ENCODE peak calls at places on chromosomes 2 and 18, in six cellular contexts. One of them, this sample, is unnamed.

GRCh38 chr2:231467613-231468525 is 3.6 kb upstream of the NCL start:
- DNase-seq in D721Med: no peak
- DNase-seq in progenitor cell of endocrine pancreas: no peak
- DNase-seq in upper lobe of right lung: peak
- DNase-seq in upper lobe of left lung: no peak
- DNase-seq in fibroblast of lung: no peak
- DNase-seq in this sample: no peak

GRCh38 chr18:55144226-55144625 is 185.0 kb upstream of the CCDC68 start:
- DNase-seq in upper lobe of right lung: no peak
- DNase-seq in fibroblast of lung: peak
- DNase-seq in D721Med: no peak
- DNase-seq in upper lobe of left lung: no peak
- DNase-seq in progenitor cell of endocrine pancreas: no peak
- DNase-seq in this sample: no peak

GRCh38 chr18:56028514-56028913 is 440.5 kb upstream of the TCF4 start:
- DNase-seq in D721Med: no peak
- DNase-seq in upper lobe of left lung: no peak
- DNase-seq in fibroblast of lung: peak
- DNase-seq in progenitor cell of endocrine pancreas: no peak
- DNase-seq in upper lobe of right lung: no peak
- DNase-seq in this sample: no peak

GRCh38 chr2:232863996-232864395 is 6.1 kb upstream of the SNORC start:
- DNase-seq in progenitor cell of endocrine pancreas: no peak
- DNase-seq in D721Med: no peak
- DNase-seq in upper lobe of left lung: no peak
- DNase-seq in fibroblast of lung: no peak
- DNase-seq in upper lobe of right lung: no peak
- DNase-seq in this sample: no peak

GRCh38 chr2:96134421-96134820 is 3.9 kb downstream of the ASTL start:
- DNase-seq in D721Med: no peak
- DNase-seq in progenitor cell of endocrine pancreas: no peak
- DNase-seq in upper lobe of right lung: no peak
- DNase-seq in fibroblast of lung: no peak
- DNase-seq in upper lobe of left lung: no peak
- DNase-seq in this sample: no peak

GRCh38 chr2:238794050-238794449 is 53.8 kb upstream of the TWIST2 start:
- DNase-seq in fibroblast of lung: no peak
- DNase-seq in D721Med: no peak
- DNase-seq in upper lobe of left lung: no peak
- DNase-seq in progenitor cell of endocrine pancreas: no peak
- DNase-seq in upper lobe of right lung: no peak
- DNase-seq in this sample: no peak

GRCh38 chr2:198545411-198545810 is 741.0 kb downstream of the PLCL1 start:
- DNase-seq in upper lobe of right lung: no peak
- DNase-seq in D721Med: no peak
- DNase-seq in progenitor cell of endocrine pancreas: no peak
- DNase-seq in upper lobe of left lung: no peak
- DNase-seq in fibroblast of lung: peak
- DNase-seq in this sample: no peak

GRCh38 chr18:23503967-23504352 is 649 bp downstream of the RMC1 start:
- DNase-seq in upper lobe of right lung: no peak
- DNase-seq in fibroblast of lung: no peak
- DNase-seq in upper lobe of left lung: no peak
- DNase-seq in D721Med: no peak
- DNase-seq in progenitor cell of endocrine pancreas: no peak
- DNase-seq in this sample: no peak

GRCh38 chr2:99079226-99079625 is 62.3 kb upstream of the C2orf15 start:
- DNase-seq in progenitor cell of endocrine pancreas: no peak
- DNase-seq in upper lobe of right lung: no peak
- DNase-seq in fibroblast of lung: peak
- DNase-seq in upper lobe of left lung: no peak
- DNase-seq in D721Med: no peak
- DNase-seq in this sample: no peak

GRCh38 chr2:177289824-177290632 is 25.5 kb upstream of the NFE2L2 start:
- DNase-seq in D721Med: no peak
- DNase-seq in upper lobe of left lung: no peak
- DNase-seq in upper lobe of right lung: no peak
- DNase-seq in fibroblast of lung: no peak
- DNase-seq in progenitor cell of endocrine pancreas: no peak
- DNase-seq in this sample: no peak

GRCh38 chr2:225756198-225756597 is 356.7 kb downstream of the NYAP2 start:
- DNase-seq in D721Med: no peak
- DNase-seq in progenitor cell of endocrine pancreas: no peak
- DNase-seq in fibroblast of lung: peak
- DNase-seq in upper lobe of right lung: no peak
- DNase-seq in upper lobe of left lung: no peak
- DNase-seq in this sample: no peak

GRCh38 chr2:112121682-112122254 is 16.4 kb upstream of the FBLN7 start:
- DNase-seq in progenitor cell of endocrine pancreas: no peak
- DNase-seq in fibroblast of lung: peak
- DNase-seq in D721Med: no peak
- DNase-seq in upper lobe of right lung: no peak
- DNase-seq in upper lobe of left lung: no peak
- DNase-seq in this sample: no peak
- TF ChIP-seq CTCF in progenitor cell of endocrine pancreas: peak
- TF ChIP-seq CTCF in fibroblast of lung: peak
- TF ChIP-seq CTCF in D721Med: peak
- TF ChIP-seq CTCF in upper lobe of right lung: peak
- TF ChIP-seq CTCF in upper lobe of left lung: peak
- TF ChIP-seq CTCF in this sample: peak

GRCh38 chr2:30711646-30712085 is 95.6 kb downstream of the CAPN13 start:
- DNase-seq in upper lobe of left lung: peak
- DNase-seq in fibroblast of lung: peak
- DNase-seq in progenitor cell of endocrine pancreas: peak
- DNase-seq in D721Med: peak
- DNase-seq in upper lobe of right lung: peak
- DNase-seq in this sample: peak
- TF ChIP-seq CTCF in upper lobe of left lung: peak
- TF ChIP-seq CTCF in fibroblast of lung: peak
- TF ChIP-seq CTCF in progenitor cell of endocrine pancreas: peak
- TF ChIP-seq CTCF in D721Med: peak
- TF ChIP-seq CTCF in upper lobe of right lung: peak
- TF ChIP-seq CTCF in this sample: peak

GRCh38 chr2:223041527-223042109 is 10.4 kb upstream of the KCNE4 start:
- DNase-seq in upper lobe of left lung: peak
- DNase-seq in D721Med: no peak
- DNase-seq in upper lobe of right lung: no peak
- DNase-seq in fibroblast of lung: peak
- DNase-seq in progenitor cell of endocrine pancreas: peak
- DNase-seq in this sample: no peak

GRCh38 chr2:223042704-223043118 is 9.3 kb upstream of the KCNE4 start:
- DNase-seq in fibroblast of lung: peak
- DNase-seq in upper lobe of left lung: no peak
- DNase-seq in upper lobe of right lung: no peak
- DNase-seq in D721Med: no peak
- DNase-seq in progenitor cell of endocrine pancreas: no peak
- DNase-seq in this sample: no peak

GRCh38 chr2:223044092-223044836 is 7.7 kb upstream of the KCNE4 start:
- DNase-seq in D721Med: no peak
- DNase-seq in progenitor cell of endocrine pancreas: no peak
- DNase-seq in upper lobe of right lung: no peak
- DNase-seq in fibroblast of lung: no peak
- DNase-seq in upper lobe of left lung: no peak
- DNase-seq in this sample: no peak

GRCh38 chr2:223042284-223042683 is 9.7 kb upstream of the KCNE4 start:
- DNase-seq in upper lobe of left lung: no peak
- DNase-seq in upper lobe of right lung: no peak
- DNase-seq in D721Med: no peak
- DNase-seq in progenitor cell of endocrine pancreas: no peak
- DNase-seq in fibroblast of lung: no peak
- DNase-seq in this sample: no peak

GRCh38 chr2:223043164-223043941 is 8.6 kb upstream of the KCNE4 start:
- DNase-seq in upper lobe of left lung: no peak
- DNase-seq in upper lobe of right lung: no peak
- DNase-seq in progenitor cell of endocrine pancreas: no peak
- DNase-seq in D721Med: no peak
- DNase-seq in fibroblast of lung: no peak
- DNase-seq in this sample: no peak
- TF ChIP-seq CTCF in upper lobe of left lung: no peak
- TF ChIP-seq CTCF in upper lobe of right lung: no peak
- TF ChIP-seq CTCF in progenitor cell of endocrine pancreas: no peak
- TF ChIP-seq CTCF in D721Med: no peak
- TF ChIP-seq CTCF in fibroblast of lung: no peak
- TF ChIP-seq CTCF in this sample: no peak

DNA sequence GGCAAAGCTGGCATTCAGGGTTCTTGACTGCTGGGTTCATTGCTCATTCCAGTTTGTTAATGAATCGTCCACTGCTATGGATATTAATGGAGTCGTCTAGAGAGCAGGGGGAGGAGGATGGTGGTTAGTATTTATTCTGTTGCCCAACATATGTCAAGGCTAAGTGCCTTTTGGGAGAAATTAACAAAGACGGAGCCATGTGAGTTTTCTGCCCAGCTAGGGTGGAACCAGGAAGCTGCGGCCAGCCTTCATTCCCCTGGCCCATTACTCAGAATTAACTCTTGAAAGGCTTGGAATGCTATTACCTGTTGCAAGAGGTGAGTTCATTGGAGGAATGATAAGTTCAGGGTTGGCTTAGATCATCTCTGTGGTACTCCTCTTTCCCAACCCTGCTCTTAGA is 19.3 kb downstream of the IGFBP2 start:
- DNase-seq in upper lobe of right lung: no peak
- DNase-seq in progenitor cell of endocrine pancreas: no peak
- DNase-seq in upper lobe of left lung: no peak
- DNase-seq in D721Med: no peak
- DNase-seq in fibroblast of lung: peak
- DNase-seq in this sample: no peak
- TF ChIP-seq CTCF in upper lobe of right lung: no peak
- TF ChIP-seq CTCF in progenitor cell of endocrine pancreas: no peak
- TF ChIP-seq CTCF in upper lobe of left lung: no peak
- TF ChIP-seq CTCF in D721Med: no peak
- TF ChIP-seq CTCF in fibroblast of lung: no peak
- TF ChIP-seq CTCF in this sample: no peak

GRCh38 chr2:45494978-45495293 is 116.1 kb downstream of the SRBD1 start:
- DNase-seq in progenitor cell of endocrine pancreas: no peak
- DNase-seq in upper lobe of left lung: no peak
- DNase-seq in fibroblast of lung: no peak
- DNase-seq in upper lobe of right lung: no peak
- DNase-seq in D721Med: no peak
- DNase-seq in this sample: no peak
- TF ChIP-seq CTCF in progenitor cell of endocrine pancreas: peak
- TF ChIP-seq CTCF in upper lobe of left lung: no peak
- TF ChIP-seq CTCF in fibroblast of lung: no peak
- TF ChIP-seq CTCF in upper lobe of right lung: no peak
- TF ChIP-seq CTCF in D721Med: no peak
- TF ChIP-seq CTCF in this sample: peak

DNA sequence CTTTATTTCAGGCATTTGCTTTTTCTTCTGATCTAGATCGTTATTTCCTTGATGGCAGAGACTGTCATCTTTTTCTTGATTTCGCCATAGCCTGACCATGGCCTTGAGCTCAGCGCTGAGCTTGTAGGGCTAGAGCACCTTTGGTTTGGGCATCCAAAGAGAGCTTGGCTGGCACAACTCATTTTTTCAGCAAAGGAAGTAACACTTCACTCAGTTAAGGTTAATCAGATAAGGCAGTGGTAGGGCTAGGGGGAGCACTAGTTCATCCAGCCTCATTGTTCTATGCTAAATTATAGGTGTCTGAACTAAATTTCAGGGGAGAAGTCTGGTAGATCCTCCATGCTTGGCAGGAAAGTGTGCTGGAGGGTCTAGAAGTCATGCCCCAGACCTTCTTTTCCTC is 125.0 kb downstream of the SETBP1 start:
- DNase-seq in upper lobe of left lung: no peak
- DNase-seq in progenitor cell of endocrine pancreas: no peak
- DNase-seq in fibroblast of lung: no peak
- DNase-seq in upper lobe of right lung: no peak
- DNase-seq in D721Med: no peak
- DNase-seq in this sample: no peak
- TF ChIP-seq CTCF in upper lobe of left lung: no peak
- TF ChIP-seq CTCF in progenitor cell of endocrine pancreas: no peak
- TF ChIP-seq CTCF in fibroblast of lung: no peak
- TF ChIP-seq CTCF in upper lobe of right lung: no peak
- TF ChIP-seq CTCF in D721Med: peak
- TF ChIP-seq CTCF in this sample: no peak

DNA sequence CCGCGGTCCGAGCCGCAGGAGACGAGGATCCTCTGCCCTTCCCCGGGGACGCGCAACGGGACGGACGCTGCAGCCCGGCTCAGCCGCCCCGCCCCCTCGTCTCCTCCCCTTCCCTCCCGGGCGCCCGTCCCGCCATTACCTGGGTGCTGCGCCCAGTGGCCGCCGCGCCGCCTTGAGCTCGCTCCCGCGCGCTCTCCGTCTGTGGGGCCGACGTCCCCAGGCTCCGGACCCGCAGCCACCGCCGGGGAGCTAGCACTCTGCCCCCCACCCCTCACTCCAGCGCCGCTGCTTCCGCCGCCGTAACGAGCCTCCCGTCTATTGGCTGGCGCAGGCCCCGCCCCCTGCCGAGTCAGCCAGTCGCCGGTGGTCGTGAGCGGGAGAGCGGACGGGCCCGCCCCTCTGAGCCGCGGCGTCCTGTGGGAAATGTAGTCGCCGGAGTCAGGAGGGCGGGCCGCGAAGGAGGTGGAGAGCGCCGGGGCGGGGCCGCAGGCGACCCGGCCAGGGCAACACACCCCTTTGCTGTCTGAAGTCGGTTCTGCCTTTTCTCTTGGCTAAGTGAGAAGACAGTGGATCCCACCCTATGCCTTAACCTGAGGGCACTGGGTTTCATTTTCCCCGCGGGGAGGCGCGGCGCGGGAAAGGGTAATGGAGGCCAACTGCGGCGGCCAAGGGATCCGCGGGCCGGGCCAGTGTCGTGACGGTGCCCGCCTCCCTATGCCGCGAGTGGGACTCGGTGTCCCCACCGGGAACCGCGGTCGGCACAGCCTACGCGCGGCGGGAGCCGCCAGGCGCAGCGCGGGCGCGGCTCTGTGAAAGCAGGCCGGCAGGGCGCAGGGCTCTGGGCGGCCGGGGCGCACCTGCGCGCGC is at the start of gene SAP130:
- DNase-seq in progenitor cell of endocrine pancreas: peak
- DNase-seq in D721Med: peak
- DNase-seq in upper lobe of right lung: peak
- DNase-seq in fibroblast of lung: peak
- DNase-seq in upper lobe of left lung: peak
- DNase-seq in this sample: peak
- TF ChIP-seq CTCF in progenitor cell of endocrine pancreas: peak
- TF ChIP-seq CTCF in D721Med: no peak
- TF ChIP-seq CTCF in upper lobe of right lung: no peak
- TF ChIP-seq CTCF in fibroblast of lung: no peak
- TF ChIP-seq CTCF in upper lobe of left lung: no peak
- TF ChIP-seq CTCF in this sample: no peak

DNA sequence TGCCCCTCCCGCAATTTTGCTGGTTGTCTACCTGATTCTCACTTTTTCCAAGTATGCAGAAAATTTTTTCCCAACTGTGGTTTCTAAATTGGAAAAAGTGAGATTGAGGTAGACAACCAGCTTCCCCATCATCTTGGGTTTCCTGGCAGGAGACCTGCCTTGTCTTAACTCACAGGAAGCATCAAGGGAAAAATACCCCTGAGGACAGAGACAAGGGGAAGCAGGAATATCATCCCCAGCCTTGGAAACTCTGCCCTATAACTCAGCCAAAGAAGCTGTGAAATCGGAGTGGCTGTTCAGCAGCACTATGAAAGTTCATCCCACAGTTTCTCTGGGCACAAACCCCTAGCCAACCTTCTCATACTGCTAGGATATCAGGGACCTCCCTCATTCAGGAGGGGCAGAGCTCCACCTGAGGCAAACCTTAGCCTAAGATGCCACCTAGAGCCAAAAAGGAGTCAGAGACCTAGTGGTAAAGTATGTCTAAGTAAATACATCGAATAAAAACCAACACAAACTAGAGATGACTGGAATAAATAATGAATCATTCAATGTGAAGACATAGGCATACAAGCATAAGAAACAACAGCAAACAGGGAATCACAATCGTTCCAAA is 68.2 kb downstream of the ZSWIM2 start:
- DNase-seq in upper lobe of right lung: no peak
- DNase-seq in progenitor cell of endocrine pancreas: no peak
- DNase-seq in upper lobe of left lung: no peak
- DNase-seq in fibroblast of lung: peak
- DNase-seq in D721Med: no peak
- DNase-seq in this sample: no peak
- TF ChIP-seq CTCF in upper lobe of right lung: no peak
- TF ChIP-seq CTCF in progenitor cell of endocrine pancreas: peak
- TF ChIP-seq CTCF in upper lobe of left lung: no peak
- TF ChIP-seq CTCF in fibroblast of lung: no peak
- TF ChIP-seq CTCF in D721Med: peak
- TF ChIP-seq CTCF in this sample: no peak

This sample was measured in mesothelial cell of epicardium.